ENCODE peak calls at places on chromosomes 4 and X, in four cellular contexts. Z is stimulated activated CD8-positive, alpha-beta memory T cell treated with anti-CD3 and anti-CD28 coated beads, Interleukin-12 subunit alpha, Interleukin-12 subunit beta, amount 100 ng/mL, for 4 hours; A is NCI-H69; R is activated naive CD4-positive, alpha-beta T cell treated with anti-CD3 and anti-CD28 coated beads, Interleukin-2, amount 10 ng/mL, durations not matched to agents 7 days and 5 days. K is an unnamed sample.

GRCh38 chrX:147962476-147962875 is 18.7 kb upstream of the FMR1NB start:
- DNase-seq in R (no peak), A (no peak), Z (no peak), K (no peak)

GRCh38 chr4:168654206-168655174 is 157.6 kb downstream of the PALLD start:
- DNase-seq in R (no peak), A (peak; percentile 93), Z (no peak), K (no peak)

GRCh38 chr4:99024481-99025275 is 29.2 kb downstream of the METAP1 start:
- DNase-seq in A (peak; percentile 32), R (no peak), Z (no peak), K (no peak)

GRCh38 chr4:170323623-170324022 is 233.9 kb upstream of the AADAT start:
- DNase-seq in A (no peak), R (no peak), Z (no peak), K (no peak)

GRCh38 chr4:12179264-12179616 is 750.5 kb upstream of the HS3ST1 start:
- DNase-seq in R (no peak), Z (no peak), A (no peak), K (no peak)

GRCh38 chr4:144356941-144357381 is 216.4 kb upstream of the GYPA start:
- DNase-seq in A (no peak), R (no peak), Z (no peak), K (no peak)

GRCh38 chrX:106933538-106933961 is 13.3 kb downstream of the CLDN2 start:
- DNase-seq in A (no peak), R (no peak), Z (no peak), K (no peak)

GRCh38 chr4:150072906-150073714 is 5.1 kb upstream of the DCLK2 start:
- DNase-seq in R (no peak), A (no peak), Z (no peak), K (no peak)

GRCh38 chr4:140103676-140104075 is 50.3 kb downstream of the MAML3 start:
- DNase-seq in Z (no peak), R (peak; percentile 48), A (peak; percentile 20), K (no peak)

GRCh38 chrX:13219990-13220764 is 99.7 kb downstream of the ATXN3L start:
- DNase-seq in R (no peak), Z (no peak), A (no peak), K (no peak)

GRCh38 chr4:183177001-183177400 is 77.9 kb downstream of the WWC2 start:
- DNase-seq in A (no peak), Z (no peak), R (no peak), K (no peak)

GRCh38 chr4:102504941-102505340 is 3.8 kb downstream of the NFKB1 start:
- DNase-seq in Z (no peak), R (no peak), A (no peak), K (no peak)

GRCh38 chr4:124035364-124036036 is 638.9 kb downstream of the SPRY1 start:
- DNase-seq in A (no peak), R (no peak), Z (no peak), K (no peak)

GRCh38 chr4:158080354-158080753 is 92.5 kb downstream of the GASK1B start:
- DNase-seq in R (no peak), A (peak; percentile 17), Z (no peak), K (no peak)

GRCh38 chrX:12789976-12790375 is 1.2 kb upstream of the PRPS2 start:
- DNase-seq in R (no peak), A (no peak), Z (no peak), K (no peak)

GRCh38 chrX:130186645-130187044 is 14.9 kb downstream of the RAB33A start:
- DNase-seq in Z (no peak), A (no peak), R (no peak), K (no peak)

GRCh38 chr4:186787536-186787935 is 63.9 kb upstream of the FAT1 start:
- DNase-seq in A (no peak), R (no peak), Z (no peak), K (no peak)

GRCh38 chr4:158446106-158446505 is 75.6 kb upstream of the RXFP1 start:
- DNase-seq in R (no peak), A (no peak), Z (no peak), K (no peak)

GRCh38 chrX:40267334-40268118 is 169.8 kb upstream of the BCOR start:
- DNase-seq in Z (no peak), A (no peak), R (no peak), K (no peak)

GRCh38 chr4:63505714-63506460 is 903.4 kb downstream of the TECRL start:
- DNase-seq in A (no peak), Z (no peak), R (no peak), K (no peak)

GRCh38 chrX:52983526-52983925 is 25.2 kb upstream of the FAM156A start:
- DNase-seq in A (no peak), R (no peak), Z (no peak), K (no peak)

GRCh38 chrX:96621811-96622210 is 62.8 kb upstream of the DIAPH2 start:
- DNase-seq in Z (no peak), A (no peak), R (no peak), K (no peak)

GRCh38 chr4:100895572-100896197 is 377.9 kb upstream of the EMCN start:
- DNase-seq in R (no peak), Z (no peak), A (no peak), K (no peak)

GRCh38 chr4:158610790-158611189 is 60.9 kb downstream of the C4orf46 start:
- DNase-seq in R (no peak), A (peak; percentile 60), Z (no peak), K (no peak)

GRCh38 chrX:110407910-110408545 is 49.4 kb downstream of the RTL9 start:
- DNase-seq in R (peak; percentile 49), A (peak; percentile 74), Z (no peak), K (no peak)

GRCh38 chr4:184385705-184386141 is 88.6 kb downstream of the IRF2 start:
- DNase-seq in A (peak; percentile 46), R (no peak), Z (no peak), K (no peak)

GRCh38 chrX:3052864-3053263 is 11.6 kb downstream of the ARSF start:
- DNase-seq in A (no peak), Z (no peak), R (no peak), K (no peak)

GRCh38 chr4:6773106-6773505 is 9.4 kb upstream of the KIAA0232 start:
- DNase-seq in A (peak; percentile 4), R (no peak), Z (no peak), K (no peak)

GRCh38 chrX:11196476-11196875 is 85.3 kb downstream of the HCCS start:
- DNase-seq in R (no peak), A (no peak), Z (no peak), K (no peak)

GRCh38 chr4:87469390-87469789 is 47.0 kb downstream of the NUDT9 start:
- DNase-seq in Z (no peak), A (no peak), R (no peak), K (no peak)

GRCh38 chrX:150762258-150762867 is 69.2 kb downstream of the MTMR1 start:
- DNase-seq in R (no peak), Z (no peak), A (no peak), K (no peak)

GRCh38 chr4:8274066-8274652 is 4.6 kb downstream of the HTRA3 start:
- DNase-seq in Z (no peak), A (no peak), R (no peak), K (no peak)

GRCh38 chrX:84729809-84730208 is 227.6 kb upstream of the HDX start:
- DNase-seq in A (peak; percentile 60), R (no peak), Z (no peak), K (no peak)

GRCh38 chr4:16665942-16666586 is 232.4 kb downstream of the LDB2 start:
- DNase-seq in A (no peak), R (no peak), Z (no peak), K (no peak)